ENCODE peak calls at places on chromosomes 16 and 17, in nine cellular contexts. W, X, J, Q, S, K, A, C and B are unnamed samples.

GRCh38 chr17:28950017-28950751 is 1.1 kb downstream of the PHF12 start:
- DNase-seq in J (peak), Q (peak), X (peak), K (peak), A (peak), C (peak), S (peak), W (peak), B (peak)

GRCh38 chr17:12406623-12407228 is 259.0 kb upstream of the MYOCD start:
- DNase-seq in Q (no peak), A (peak), X (no peak), W (no peak), C (no peak), K (no peak), J (no peak), S (no peak), B (no peak)

GRCh38 chr16:27326738-27327585 is 13.2 kb downstream of the IL4R start:
- DNase-seq in Q (no peak), X (peak), A (peak), K (no peak), W (peak), S (peak), C (peak), J (peak), B (peak)

GRCh38 chr17:38897176-38897575 is 27.3 kb downstream of the LASP1 start:
- DNase-seq in C (no peak), J (no peak), Q (no peak), K (no peak), A (peak), W (no peak), X (no peak), S (peak), B (no peak)

GRCh38 chr16:29893553-29893952 is 5.8 kb downstream of the SEZ6L2 start:
- DNase-seq in X (no peak), J (no peak), C (no peak), K (no peak), S (no peak), W (no peak), Q (no peak), A (no peak), B (no peak)

GRCh38 chr17:72332367-72332766 is 211.5 kb downstream of the SOX9 start:
- DNase-seq in X (no peak), C (no peak), Q (no peak), K (no peak), W (no peak), J (no peak), S (peak), A (peak), B (no peak)

GRCh38 chr17:48954300-48954755 is 9.7 kb upstream of the SNF8 start:
- DNase-seq in W (no peak), K (no peak), A (peak), Q (no peak), S (peak), J (no peak), C (no peak), X (no peak), B (peak)

GRCh38 chr16:3036726-3037315 is at the start of gene BICDL2:
- DNase-seq in C (no peak), J (no peak), Q (no peak), K (no peak), W (no peak), A (no peak), X (no peak), S (no peak), B (peak)

GRCh38 chr17:74546586-74546985 is 671 bp upstream of the CD300C start:
- DNase-seq in Q (no peak), K (no peak), A (no peak), C (no peak), W (no peak), J (no peak), X (no peak), S (no peak), B (no peak)

GRCh38 chr17:1843947-1844346 is 14.1 kb downstream of the RPA1 start:
- DNase-seq in A (no peak), K (no peak), X (no peak), C (no peak), Q (no peak), J (no peak), W (no peak), S (no peak), B (no peak)

GRCh38 chr17:27746881-27747280 is 53.4 kb downstream of the NOS2 start:
- DNase-seq in K (no peak), J (no peak), W (no peak), A (no peak), C (no peak), S (no peak), Q (no peak), X (no peak), B (no peak)

GRCh38 chr16:75043175-75043937 is 44.5 kb downstream of the ZNRF1 start:
- DNase-seq in S (no peak), Q (no peak), C (no peak), A (no peak), K (no peak), J (no peak), X (no peak), W (no peak), B (no peak)

GRCh38 chr17:73742915-73743314 is 98.7 kb upstream of the SDK2 start:
- DNase-seq in S (no peak), K (no peak), C (no peak), Q (no peak), A (no peak), W (no peak), J (no peak), X (no peak), B (peak)

GRCh38 chr17:80613732-80614071 is 69.1 kb downstream of the RPTOR start:
- DNase-seq in A (no peak), X (no peak), W (no peak), C (no peak), Q (no peak), J (no peak), K (peak), S (no peak), B (no peak)

GRCh38 chr17:48261297-48261880 is 153.8 kb downstream of the SNX11 start:
- DNase-seq in X (no peak), K (peak), J (no peak), S (peak), A (peak), Q (no peak), C (no peak), W (no peak), B (peak)

GRCh38 chr16:17252064-17252463 is 218.7 kb downstream of the XYLT1 start:
- DNase-seq in X (no peak), A (no peak), J (no peak), Q (no peak), W (no peak), K (peak), C (no peak), S (no peak), B (no peak)

GRCh38 chr17:29930399-29931010 is 477 bp upstream of the SSH2 start:
- DNase-seq in W (no peak), C (no peak), Q (peak), K (peak), J (no peak), X (no peak), A (peak), S (no peak), B (peak)

GRCh38 chr17:81494984-81495383 is 17.6 kb downstream of the ACTG1 start:
- DNase-seq in S (no peak), W (no peak), A (no peak), X (no peak), J (no peak), Q (no peak), K (no peak), C (no peak), B (no peak)

GRCh38 chr17:48751172-48751571 is 22.6 kb upstream of the HOXB13 start:
- DNase-seq in J (no peak), K (no peak), Q (no peak), X (no peak), C (no peak), W (no peak), A (no peak), S (no peak), B (no peak)

GRCh38 chr17:17347956-17348871 is 45.0 kb downstream of the NT5M start:
- DNase-seq in C (no peak), S (no peak), J (no peak), A (no peak), W (no peak), K (no peak), Q (no peak), X (no peak), B (no peak)

GRCh38 chr17:32701860-32702259 is 175.1 kb downstream of the MYO1D start:
- DNase-seq in Q (no peak), X (no peak), C (no peak), K (no peak), S (no peak), A (no peak), W (no peak), J (no peak), B (no peak)

GRCh38 chr17:19002805-19003542 is 1.6 kb downstream of the FAM83G start:
- DNase-seq in W (no peak), K (no peak), Q (no peak), A (peak), J (no peak), S (peak), C (no peak), X (no peak), B (no peak)

GRCh38 chr17:2971851-2972250 is 91.6 kb downstream of the OR1D5 start:
- DNase-seq in S (no peak), J (no peak), C (no peak), K (no peak), A (no peak), Q (no peak), X (no peak), W (no peak), B (no peak)

GRCh38 chr17:70848785-70849184 is 679.5 kb downstream of the KCNJ2 start:
- DNase-seq in K (no peak), J (no peak), X (no peak), S (peak), C (no peak), W (no peak), Q (no peak), A (peak), B (no peak)

GRCh38 chr16:46828943-46829342 is 2.0 kb downstream of the C16orf87 start:
- DNase-seq in X (no peak), S (no peak), C (no peak), J (no peak), A (no peak), Q (peak), K (no peak), W (no peak), B (no peak)

GRCh38 chr17:66304304-66305174 is 2.1 kb downstream of the PRKCA start:
- DNase-seq in C (no peak), W (no peak), Q (no peak), J (no peak), A (no peak), K (peak), S (peak), X (no peak), B (peak)

GRCh38 chr16:86994651-86995171 is 322.5 kb downstream of the C16orf95 start:
- DNase-seq in W (no peak), X (no peak), C (no peak), J (no peak), S (peak), Q (no peak), A (peak), K (no peak), B (no peak)

GRCh38 chr17:9217151-9218067 is 196.1 kb downstream of the NTN1 start:
- DNase-seq in Q (no peak), C (no peak), K (no peak), S (peak), A (peak), W (no peak), J (no peak), X (no peak), B (no peak)

GRCh38 chr16:86660623-86661022 is 82.3 kb downstream of the FOXL1 start:
- DNase-seq in A (no peak), W (no peak), J (no peak), C (no peak), X (no peak), K (no peak), S (no peak), Q (no peak), B (no peak)

GRCh38 chr16:3548445-3548844 is 28.8 kb downstream of the NLRC3 start:
- DNase-seq in Q (no peak), J (no peak), S (no peak), K (no peak), A (no peak), W (no peak), X (no peak), C (no peak), B (no peak)

GRCh38 chr16:1073566-1074378 is 1.2 kb downstream of the SSTR5 start:
- DNase-seq in A (no peak), J (no peak), W (no peak), X (no peak), S (no peak), C (no peak), Q (no peak), K (no peak), B (peak)

GRCh38 chr16:57475711-57476339 is 10.5 kb downstream of the DOK4 start:
- DNase-seq in S (peak), K (no peak), W (peak), J (peak), Q (no peak), C (no peak), X (no peak), A (peak), B (peak)

GRCh38 chr17:82941021-82942001 is 101.5 kb upstream of the ZNF750 start:
- DNase-seq in A (no peak), C (no peak), S (no peak), K (no peak), J (no peak), X (no peak), W (no peak), Q (no peak), B (no peak)

GRCh38 chr17:82414548-82415281 is 3.4 kb upstream of the HEXD start:
- DNase-seq in X (peak), S (peak), A (peak), J (peak), K (peak), C (peak), W (peak), Q (peak), B (peak)

GRCh38 chr16:728131-728889 is 1.4 kb downstream of the HAGHL start:
- DNase-seq in Q (peak), C (peak), J (peak), S (peak), K (peak), W (peak), A (peak), X (no peak), B (peak)